ENCODE peak calls at places on chromosome 21, in eight cellular contexts. Y, D, W, F, R, K, L and G are unnamed samples.

GRCh38 chr21:22352088-22352487 is 1353.9 kb downstream of the NCAM2 start:
- DNase-seq in F (no peak), K (no peak), R (no peak), W (peak), Y (no peak), L (peak), D (no peak), G (no peak)

GRCh38 chr21:29130234-29130993 is at the start of gene MAP3K7CL:
- DNase-seq in D (no peak), F (no peak), R (no peak), W (peak), Y (peak), K (no peak), L (peak), G (peak)

GRCh38 chr21:33836408-33836807 is 79.2 kb downstream of the ATP5PO start:
- DNase-seq in F (no peak), W (peak), Y (no peak), L (no peak), K (no peak), R (no peak), D (no peak), G (no peak)

GRCh38 chr21:44842087-44842486 is 24.2 kb upstream of the SUMO3 start:
- DNase-seq in L (no peak), F (no peak), W (no peak), R (no peak), Y (no peak), D (no peak), K (no peak), G (no peak)

GRCh38 chr21:28436286-28436932 is 556.3 kb downstream of the LTN1 start:
- DNase-seq in D (no peak), R (no peak), K (no peak), L (peak), W (peak), F (no peak), Y (peak), G (peak)

GRCh38 chr21:31536138-31536537 is 123.4 kb upstream of the SOD1 start:
- DNase-seq in D (no peak), R (no peak), F (no peak), L (no peak), K (no peak), W (no peak), Y (no peak), G (no peak)

GRCh38 chr21:20570824-20571232 is 427.4 kb upstream of the NCAM2 start:
- DNase-seq in Y (no peak), W (no peak), F (peak), K (no peak), L (no peak), D (no peak), R (peak), G (no peak)

GRCh38 chr21:28426545-28426944 is 566.1 kb downstream of the LTN1 start:
- DNase-seq in K (no peak), D (no peak), Y (no peak), L (no peak), R (no peak), W (no peak), F (no peak), G (no peak)

GRCh38 chr21:42554251-42554937 is 40.7 kb downstream of the SLC37A1 start:
- DNase-seq in D (no peak), K (no peak), R (no peak), L (no peak), Y (no peak), F (no peak), W (no peak), G (no peak)

GRCh38 chr21:45285266-45285931 is 2.3 kb downstream of the POFUT2 start:
- DNase-seq in Y (no peak), D (no peak), F (no peak), K (no peak), W (no peak), L (no peak), R (no peak), G (no peak)